ENCODE peak calls at places on chromosomes 1 and 21, in five cellular contexts. H is activated CD4-positive, CD25-positive, alpha-beta regulatory T cell treated with anti-CD3 and anti-CD28 coated beads, Interleukin-2, amount 50 U/mL, for 72 hours; C is prostate gland; U is amniotic epithelial cell; A is left colon. Z is an unnamed sample.

GRCh38 chr1:7299329-7299799 is 471.7 kb upstream of the VAMP3 start:
- DNase-seq in H (no peak), C (peak), U (peak), A (peak), Z (no peak)

GRCh38 chr1:15348648-15349047 is 61.0 kb upstream of the EFHD2 start:
- DNase-seq in H (no peak), C (no peak), U (no peak), A (no peak), Z (no peak)

GRCh38 chr21:46392921-46393320 is 65.8 kb upstream of the DIP2A start:
- DNase-seq in H (no peak), C (no peak), U (no peak), A (no peak), Z (no peak)

GRCh38 chr1:156316909-156317308 is 17.8 kb upstream of the VHLL start:
- DNase-seq in H (no peak), C (no peak), U (no peak), A (no peak), Z (no peak)

GRCh38 chr1:27626031-27626935 is 8.7 kb downstream of the FGR start:
- DNase-seq in H (no peak), C (no peak), U (no peak), A (no peak), Z (no peak)

GRCh38 chr1:1204998-1205768 is 1.2 kb downstream of the TNFRSF18 start:
- DNase-seq in H (no peak), C (no peak), U (no peak), A (peak), Z (no peak)

GRCh38 chr1:156410238-156410637 is 41.2 kb downstream of the RHBG start:
- DNase-seq in H (no peak), C (no peak), U (no peak), A (no peak), Z (no peak)

GRCh38 chr1:18950415-18951026 is 6.0 kb downstream of the IFFO2 start:
- DNase-seq in H (no peak), C (peak), U (no peak), A (no peak), Z (no peak)

GRCh38 chr1:5889462-5889861 is 102.8 kb downstream of the NPHP4 start:
- DNase-seq in H (no peak), C (no peak), U (no peak), A (no peak), Z (no peak)

GRCh38 chr1:15299811-15300210 is 52.8 kb downstream of the FHAD1 start:
- DNase-seq in H (no peak), C (no peak), U (no peak), A (no peak), Z (no peak)

Z was measured in esophagus squamous epithelium.